ENCODE peak calls at places on chromosomes 3 and 15, in four cellular contexts. O is esophagus muscularis mucosa; B is CD4-positive, alpha-beta memory T cell; T is heart right ventricle. M is an unnamed sample. For H3K4me1 and H3K36me3, the result is how much of the 10 kb centered on the place peaks cover.

GRCh38 chr3:24316887-24317383 is 177.7 kb downstream of the THRB start:
- DNase-seq in O (no peak), B (no peak), T (no peak), M (no peak)

GRCh38 chr3:108406063-108406660 is 104.2 kb downstream of the MYH15 start:
- DNase-seq in O (no peak), B (no peak), T (no peak), M (no peak)

GRCh38 chr3:11917051-11917450 is 70.4 kb upstream of the TAMM41 start:
- DNase-seq in O (no peak), B (no peak), T (no peak), M (no peak)

GRCh38 chr3:166518040-166518439 is 680.8 kb upstream of the BCHE start:
- DNase-seq in O (no peak), B (no peak), T (no peak), M (no peak)

GRCh38 chr15:62989366-62990055 is 53.0 kb upstream of the TPM1 start:
- DNase-seq in O (no peak), B (no peak), T (no peak), M (no peak)

GRCh38 chr15:31001702-31002101 is 10.3 kb upstream of the MTMR10 start:
- DNase-seq in O (no peak), B (no peak), T (no peak), M (no peak)

GRCh38 chr15:25728816-25729215 is 134.3 kb downstream of the ATP10A start:
- DNase-seq in O (peak), B (no peak), T (no peak), M (no peak)

GRCh38 chr15:49946681-49947080 is 172.4 kb downstream of the ATP8B4 start:
- DNase-seq in O (no peak), B (no peak), T (no peak), M (no peak)

GRCh38 chr3:134751831-134752230 is 43.2 kb upstream of the EPHB1 start:
- DNase-seq in O (peak), B (no peak), T (no peak), M (no peak)

GRCh38 chr15:52787123-52787503 is 3.0 kb downstream of the ONECUT1 start:
- DNase-seq in O (no peak), B (no peak), T (no peak), M (no peak)

GRCh38 chr3:129954509-129954908 is 20.0 kb upstream of the TRH start:
- DNase-seq in O (no peak), B (no peak), T (no peak), M (no peak)

GRCh38 chr3:127730171-127730570 is 57.4 kb downstream of the ABTB1 start:
- DNase-seq in O (no peak), B (no peak), T (no peak), M (no peak)

GRCh38 chr3:56339671-56340070 is 128.6 kb downstream of the ERC2 start:
- DNase-seq in O (no peak), B (no peak), T (no peak), M (no peak)

GRCh38 chr3:20141841-20142240 is 44.2 kb downstream of the SGO1 start:
- DNase-seq in O (no peak), B (no peak), T (peak), M (no peak)

GRCh38 chr3:23052230-23053019 is 150.7 kb upstream of the UBE2E2 start:
- DNase-seq in O (no peak), B (no peak), T (no peak), M (peak)

GRCh38 chr3:183264249-183264648 is 11.2 kb downstream of the B3GNT5 start:
- DNase-seq in O (no peak), B (no peak), T (no peak), M (no peak)

GRCh38 chr3:104987859-104988258 is 378.9 kb upstream of the ALCAM start:
- DNase-seq in O (no peak), B (no peak), T (no peak), M (no peak)

GRCh38 chr15:83318861-83319415 is 34.5 kb upstream of the BNC1 start:
- DNase-seq in O (peak), B (no peak), T (no peak), M (no peak)

GRCh38 chr3:101846709-101847108 is 2.6 kb upstream of the NFKBIZ start:
- DNase-seq in O (no peak), B (no peak), T (no peak), M (no peak)

GRCh38 chr3:48694610-48695051 is 8.9 kb upstream of the NCKIPSD start:
- DNase-seq in O (no peak), B (no peak), T (peak), M (peak)

GRCh38 chr15:101065570-101066221 is 146.5 kb downstream of the LRRK1 start:
- DNase-seq in O (no peak), B (no peak), T (no peak), M (no peak)

GRCh38 chr3:150970665-150971327 is 1.7 kb downstream of the CLRN1 start:
- DNase-seq in O (no peak), B (no peak), T (no peak), M (peak)

GRCh38 chr15:89399070-89399389 is 64.4 kb upstream of the POLG start:
- DNase-seq in O (no peak), B (no peak), T (no peak), M (no peak)

GRCh38 chr15:87518957-87519356 is 737.6 kb downstream of the NTRK3 start:
- DNase-seq in O (peak), B (no peak), T (no peak), M (no peak)

GRCh38 chr15:37133619-37134018 is 33.3 kb upstream of the MEIS2 start:
- DNase-seq in O (no peak), B (no peak), T (no peak), M (no peak)

GRCh38 chr3:50557106-50557505 is 10.4 kb downstream of the C3orf18 start:
- DNase-seq in O (no peak), B (no peak), T (no peak), M (no peak)

GRCh38 chr3:114846779-114847178 is 300.3 kb downstream of the ZBTB20 start:
- DNase-seq in O (no peak), B (no peak), T (no peak), M (no peak)

GRCh38 chr15:39511000-39511914 is 69.6 kb upstream of the THBS1 start:
- DNase-seq in O (no peak), B (no peak), T (peak), M (peak)

GRCh38 chr3:47617061-47618010 is 38.7 kb upstream of the CSPG5 start:
- DNase-seq in O (no peak), B (no peak), T (no peak), M (no peak)

GRCh38 chr3:176088962-176089383 is 1108.3 kb downstream of the TBL1XR1 start:
- DNase-seq in O (no peak), B (no peak), T (no peak), M (no peak)

GRCh38 chr3:13233487-13234154 is 160.4 kb upstream of the IQSEC1 start:
- DNase-seq in O (no peak), B (no peak), T (no peak), M (no peak)

GRCh38 chr3:195931582-195932273 is 23.4 kb upstream of the TNK2 start:
- DNase-seq in O (no peak), B (no peak), T (no peak), M (no peak)

GRCh38 chr3:64295594-64295993 is 70.3 kb upstream of the PRICKLE2 start:
- DNase-seq in O (no peak), B (no peak), T (no peak), M (no peak)

GRCh38 chr15:68819451-68820204 is 1.1 kb downstream of the ANP32A start:
- DNase-seq in O (no peak), B (no peak), T (peak), M (peak)

GRCh38 chr15:69712999-69713398 is 260.4 kb downstream of the RPLP1 start:
- DNase-seq in O (no peak), B (no peak), T (no peak), M (no peak)

GRCh38 chr15:74400915-74401757 is 32.6 kb downstream of the SEMA7A start:
- DNase-seq in O (no peak), B (no peak), T (no peak), M (no peak)

GRCh38 chr3:9820944-9821343 is 10.9 kb downstream of the TTLL3 start:
- DNase-seq in O (no peak), B (no peak), T (no peak), M (no peak)

GRCh38 chr15:50137330-50137761 is 18.3 kb upstream of the ATP8B4 start:
- DNase-seq in O (no peak), B (no peak), T (no peak), M (peak)

GRCh38 chr3:65971281-65972252 is 67.2 kb downstream of the MAGI1 start:
- DNase-seq in O (no peak), B (no peak), T (no peak), M (no peak)

GRCh38 chr3:65974505-65974904 is 64.2 kb downstream of the MAGI1 start:
- DNase-seq in O (no peak), B (no peak), T (no peak), M (no peak)

GRCh38 chr3:65968996-65969395 is 69.7 kb downstream of the MAGI1 start:
- DNase-seq in O (no peak), B (no peak), T (no peak), M (no peak)

GRCh38 chr3:65975031-65975430 is 63.7 kb downstream of the MAGI1 start:
- DNase-seq in O (no peak), B (no peak), T (no peak), M (no peak)

DNA sequence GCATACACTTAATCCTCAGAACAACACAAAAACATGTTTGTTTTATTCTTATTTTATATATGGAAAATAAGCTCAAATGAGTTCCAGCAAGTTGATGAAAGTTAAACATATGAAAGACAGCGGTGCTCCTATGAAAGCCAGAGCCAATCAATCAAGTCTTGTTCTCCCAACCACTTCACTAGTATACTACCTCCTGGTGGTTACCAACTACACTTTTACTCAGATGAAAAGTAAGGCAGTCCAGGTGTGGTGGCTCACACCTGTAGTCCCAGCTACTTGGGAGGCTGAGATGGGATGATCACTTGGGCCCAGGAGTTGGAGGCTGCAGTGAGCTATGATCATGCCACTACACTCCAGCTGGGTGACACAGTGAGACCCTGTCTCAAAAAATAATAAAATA is 66.0 kb downstream of the MAGI1 start:
- DNase-seq in O (no peak), B (no peak), T (no peak), M (no peak)
- H3K4me1 ChIP-seq in O (under half), B (under half), T (under half), M (under half)

DNA sequence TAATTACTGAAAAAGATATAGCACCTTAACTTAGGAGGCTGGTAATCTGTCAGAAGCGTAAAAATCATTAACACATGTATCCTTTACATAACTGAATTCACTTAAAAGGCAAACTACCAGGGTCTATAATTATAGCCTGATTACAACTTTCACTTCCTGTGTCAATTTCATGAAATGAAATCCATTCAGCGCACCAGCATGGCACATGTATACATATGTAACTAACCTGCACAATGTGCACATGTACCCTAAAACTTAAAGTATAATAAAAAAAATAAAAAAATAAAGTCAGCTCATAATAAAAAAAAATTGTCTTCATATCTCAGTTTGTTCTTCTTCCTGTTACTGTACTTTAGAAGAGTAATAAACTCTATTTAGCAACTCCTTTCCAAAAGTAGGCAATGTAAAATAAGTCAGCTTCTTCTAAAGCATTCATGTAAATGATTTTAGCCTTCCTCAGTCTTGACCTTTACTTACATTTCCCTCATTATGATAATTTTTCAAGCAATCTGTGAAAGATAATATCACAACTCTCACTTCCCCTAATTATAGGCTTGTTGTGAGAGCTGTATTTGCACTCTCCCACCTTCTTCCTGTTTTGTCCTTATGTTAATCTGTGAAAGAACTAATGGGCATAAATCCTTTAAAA is 50.1 kb downstream of the KBTBD8 start:
- DNase-seq in O (no peak), B (no peak), T (no peak), M (no peak)
- H3K4me3 ChIP-seq in O (no peak), B (no peak), T (no peak), M (no peak)

GRCh38 chr15:77483426-77483825 is 62.7 kb downstream of the HMG20A start:
- DNase-seq in O (no peak), B (no peak), T (no peak), M (no peak)
- H3K36me3 ChIP-seq in O (under half), B (under half), T (half or more), M (under half)

GRCh38 chr3:112124901-112125607 is 8.0 kb downstream of the GCSAM start:
- DNase-seq in O (no peak), B (no peak), T (no peak), M (no peak)

GRCh38 chr3:112127522-112128494 is 5.2 kb downstream of the GCSAM start:
- DNase-seq in O (no peak), B (no peak), T (no peak), M (no peak)

GRCh38 chr3:112123548-112123947 is 9.5 kb downstream of the GCSAM start:
- DNase-seq in O (no peak), B (no peak), T (no peak), M (no peak)

GRCh38 chr3:112128843-112129727 is 4.0 kb downstream of the GCSAM start:
- DNase-seq in O (no peak), B (peak), T (no peak), M (no peak)

GRCh38 chr3:112126501-112126900 is 6.5 kb downstream of the GCSAM start:
- DNase-seq in O (no peak), B (no peak), T (no peak), M (no peak)
- H3K4me1 ChIP-seq in O (under half), B (half or more), T (under half), M (under half)

DNA sequence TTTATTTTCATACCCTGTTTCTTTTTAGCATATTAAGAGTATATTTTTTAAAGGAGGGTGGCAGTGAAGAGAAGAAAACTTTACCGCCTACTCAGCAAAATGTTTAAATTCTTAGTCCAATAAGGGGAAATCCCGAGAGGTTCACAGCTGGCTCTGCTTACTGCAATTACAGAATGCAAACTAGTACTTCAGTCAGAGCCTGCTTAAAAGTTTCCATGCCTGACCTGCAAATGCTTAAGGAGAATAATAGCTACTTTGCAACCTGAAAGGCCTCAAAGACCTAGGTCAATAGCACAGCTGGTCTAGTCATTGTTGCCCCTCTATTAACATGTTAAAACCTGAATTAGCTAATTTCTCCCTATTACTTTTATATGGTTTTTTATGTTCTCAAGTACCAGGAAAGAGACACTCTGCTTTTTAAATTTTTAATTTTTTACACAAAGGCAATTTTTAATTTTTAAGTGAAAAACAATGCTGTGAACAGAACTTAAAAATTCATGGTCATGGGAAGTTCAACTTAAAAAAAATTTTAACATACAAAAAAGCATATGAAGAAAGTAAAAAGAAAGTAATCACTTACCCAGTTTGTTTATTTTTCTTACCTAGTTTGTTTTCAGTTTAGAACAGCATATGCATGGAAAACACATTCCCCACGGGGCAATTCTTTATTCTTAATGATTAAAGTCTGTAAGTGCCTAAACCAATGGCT is 79.2 kb downstream of the P3H2 start:
- DNase-seq in O (no peak), B (no peak), T (no peak), M (no peak)
- H3K4me3 ChIP-seq in O (no peak), B (no peak), T (no peak), M (no peak)

GRCh38 chr15:90880381-90881145 is 3.7 kb upstream of the FES start:
- DNase-seq in O (no peak), B (no peak), T (no peak), M (no peak)
- H3K36me3 ChIP-seq in O (half or more), B (under half), T (half or more), M (half or more)

DNA sequence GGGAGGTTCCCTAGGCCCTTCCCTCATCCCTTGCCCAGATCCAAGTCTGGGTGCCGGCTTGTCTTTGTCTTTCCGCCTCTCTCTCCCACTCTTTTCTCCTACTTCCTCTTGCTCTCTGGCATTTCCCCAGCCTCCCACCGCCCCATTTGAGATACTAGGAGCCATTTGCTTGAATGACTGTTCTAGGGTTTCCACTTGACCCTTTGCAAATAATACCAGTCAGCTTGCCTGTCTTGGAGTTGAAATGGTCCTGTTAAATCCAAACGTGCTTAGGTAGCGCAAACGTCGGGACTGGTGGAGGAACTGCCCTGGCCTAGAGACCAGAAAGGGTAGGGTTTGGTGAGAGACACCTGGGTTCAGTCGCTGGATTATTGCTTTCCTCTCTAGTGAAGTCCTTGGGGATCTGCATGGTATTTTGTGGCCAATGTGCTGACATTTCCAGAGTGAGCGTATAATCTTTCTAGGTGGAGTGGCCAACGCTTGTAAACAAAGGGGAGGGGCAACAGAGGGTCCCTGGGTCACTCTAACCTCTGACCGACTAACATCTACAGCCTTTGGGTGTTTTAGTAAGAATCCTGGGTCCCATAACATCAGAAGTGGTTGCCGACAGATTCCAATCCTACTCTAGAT is 10.7 kb downstream of the ZIC1 start:
- DNase-seq in O (no peak), B (no peak), T (no peak), M (no peak)
- H3K4me1 ChIP-seq in O (under half), B (under half), T (under half), M (under half)

GRCh38 chr3:194274424-194275085 is 76.6 kb downstream of the CPN2 start:
- DNase-seq in O (no peak), B (no peak), T (no peak), M (no peak)
- H3K4me3 ChIP-seq in O (no peak), B (no peak), T (no peak), M (no peak)

M was measured in SJSA1.